ENCODE peak calls at places on chromosome 11, in ten cellular contexts. W, J, V, K, M, L, T, X, U and F are unnamed samples.

GRCh38 chr11:2790581-2790925 is 90.8 kb upstream of the KCNQ1OT1 start:
- DNase-seq in W (peak), J (no peak), V (no peak), K (peak), M (no peak), L (peak), T (no peak), X (no peak), U (no peak), F (peak)

GRCh38 chr11:93288767-93289166 is 41.8 kb upstream of the DEUP1 start:
- DNase-seq in W (no peak), J (peak), V (no peak), K (no peak), M (no peak), L (no peak), T (no peak), X (no peak), U (no peak), F (no peak)

GRCh38 chr11:128294685-128295079 is 292.7 kb downstream of the ETS1 start:
- DNase-seq in W (no peak), J (no peak), V (no peak), K (no peak), M (no peak), L (no peak), T (no peak), X (no peak), U (no peak), F (no peak)

GRCh38 chr11:692824-693414 is 2.1 kb downstream of the DEAF1 start:
- DNase-seq in W (no peak), J (peak), V (no peak), K (no peak), M (no peak), L (no peak), T (peak), X (no peak), U (no peak), F (peak)

GRCh38 chr11:31509412-31510345 is at the start of the genes ELP4 and IMMP1L:
- DNase-seq in W (peak), J (peak), V (peak), K (peak), M (peak), L (peak), T (peak), X (peak), U (peak), F (peak)

GRCh38 chr11:1162498-1163311 is 5.0 kb downstream of the MUC5AC start:
- DNase-seq in W (peak), J (no peak), V (no peak), K (peak), M (peak), L (no peak), T (no peak), X (no peak), U (no peak), F (peak)

GRCh38 chr11:1401656-1402221 is 12.0 kb downstream of the BRSK2 start:
- DNase-seq in W (no peak), J (no peak), V (peak), K (peak), M (peak), L (peak), T (peak), X (peak), U (no peak), F (no peak)

GRCh38 chr11:123682976-123683375 is 28.6 kb upstream of the SCN3B start:
- DNase-seq in W (no peak), J (no peak), V (no peak), K (no peak), M (peak), L (no peak), T (no peak), X (no peak), U (no peak), F (no peak)

GRCh38 chr11:10108901-10109665 is 184.9 kb downstream of the SBF2 start:
- DNase-seq in W (no peak), J (no peak), V (peak), K (no peak), M (no peak), L (no peak), T (no peak), X (no peak), U (no peak), F (no peak)

GRCh38 chr11:122852071-122852831 is 14.0 kb downstream of the CRTAM start:
- DNase-seq in W (no peak), J (no peak), V (no peak), K (no peak), M (no peak), L (no peak), T (no peak), X (no peak), U (no peak), F (no peak)

GRCh38 chr11:68146010-68146540 is 24.9 kb upstream of the CHKA start:
- DNase-seq in W (peak), J (no peak), V (no peak), K (peak), M (peak), L (peak), T (peak), X (peak), U (no peak), F (peak)

GRCh38 chr11:1442163-1442562 is 44.4 kb downstream of the MOB2 start:
- DNase-seq in W (no peak), J (no peak), V (peak), K (no peak), M (peak), L (no peak), T (no peak), X (no peak), U (no peak), F (no peak)

GRCh38 chr11:78690588-78690987 is 115.9 kb upstream of the NARS2 start:
- DNase-seq in W (no peak), J (no peak), V (no peak), K (no peak), M (no peak), L (no peak), T (no peak), X (no peak), U (no peak), F (no peak)

GRCh38 chr11:94849836-94850235 is 81.7 kb downstream of the AMOTL1 start:
- DNase-seq in W (no peak), J (no peak), V (no peak), K (no peak), M (no peak), L (no peak), T (no peak), X (no peak), U (no peak), F (no peak)

GRCh38 chr11:134762248-134763029 is 350.4 kb upstream of the B3GAT1 start:
- DNase-seq in W (no peak), J (no peak), V (peak), K (no peak), M (no peak), L (no peak), T (no peak), X (no peak), U (no peak), F (no peak)

GRCh38 chr11:70662691-70663098 is 264.4 kb downstream of the CTTN start:
- DNase-seq in W (no peak), J (no peak), V (peak), K (no peak), M (peak), L (no peak), T (no peak), X (no peak), U (no peak), F (no peak)

GRCh38 chr11:67284811-67285540 is 4.1 kb upstream of the ANKRD13D start:
- DNase-seq in W (peak), J (no peak), V (no peak), K (no peak), M (no peak), L (no peak), T (no peak), X (no peak), U (no peak), F (peak)

GRCh38 chr11:69471329-69472052 is 10.0 kb upstream of the LINC01488 start:
- DNase-seq in W (no peak), J (no peak), V (peak), K (no peak), M (no peak), L (no peak), T (no peak), X (no peak), U (no peak), F (peak)

GRCh38 chr11:17952487-17952886 is 60.4 kb downstream of the SERGEF start:
- DNase-seq in W (no peak), J (no peak), V (no peak), K (no peak), M (no peak), L (no peak), T (no peak), X (no peak), U (no peak), F (no peak)

GRCh38 chr11:23288001-23288783 is 427.9 kb upstream of the CCDC179 start:
- DNase-seq in W (no peak), J (no peak), V (no peak), K (no peak), M (no peak), L (no peak), T (no peak), X (no peak), U (no peak), F (no peak)

GRCh38 chr11:93942176-93942575 is 79.0 kb upstream of the HEPHL1 start:
- DNase-seq in W (no peak), J (no peak), V (no peak), K (no peak), M (no peak), L (no peak), T (no peak), X (no peak), U (no peak), F (no peak)

GRCh38 chr11:59144579-59145345 is 2.1 kb downstream of the FAM111A start:
- DNase-seq in W (peak), J (peak), V (peak), K (peak), M (peak), L (peak), T (peak), X (no peak), U (peak), F (peak)
- TF ChIP-seq POLR2AphosphoS5 in W (peak), J (no peak), V (peak), K (peak), M (no peak), L (peak), T (peak), X (no peak), U (peak), F (peak)

GRCh38 chr11:63670738-63671321 is 346 bp downstream of the ATL3 start:
- DNase-seq in W (peak), J (no peak), V (peak), K (peak), M (peak), L (peak), T (peak), X (no peak), U (no peak), F (peak)

GRCh38 chr11:63668396-63668795 is 2.8 kb downstream of the ATL3 start:
- DNase-seq in W (no peak), J (no peak), V (no peak), K (no peak), M (no peak), L (no peak), T (no peak), X (no peak), U (no peak), F (no peak)

GRCh38 chr11:63666874-63667273 is 4.3 kb downstream of the ATL3 start:
- DNase-seq in W (no peak), J (no peak), V (no peak), K (no peak), M (no peak), L (no peak), T (no peak), X (no peak), U (no peak), F (no peak)

GRCh38 chr11:63670077-63670737 is 969 bp downstream of the ATL3 start:
- DNase-seq in W (no peak), J (no peak), V (no peak), K (no peak), M (no peak), L (no peak), T (no peak), X (no peak), U (no peak), F (no peak)

GRCh38 chr11:63667993-63668392 is 3.2 kb downstream of the ATL3 start:
- DNase-seq in W (no peak), J (no peak), V (no peak), K (no peak), M (no peak), L (no peak), T (no peak), X (no peak), U (peak), F (no peak)
- TF ChIP-seq POLR2AphosphoS5 in W (peak), J (no peak), V (no peak), K (no peak), M (peak), L (no peak), T (no peak), X (no peak), U (no peak), F (no peak)

GRCh38 chr11:116072776-116073175 is 568.6 kb upstream of the CADM1 start:
- DNase-seq in W (no peak), J (no peak), V (peak), K (no peak), M (peak), L (no peak), T (no peak), X (no peak), U (no peak), F (no peak)

GRCh38 chr11:116071241-116071640 is 567.0 kb upstream of the CADM1 start:
- DNase-seq in W (no peak), J (no peak), V (no peak), K (no peak), M (no peak), L (no peak), T (no peak), X (no peak), U (no peak), F (no peak)

GRCh38 chr11:116077092-116077491 is 572.9 kb upstream of the CADM1 start:
- DNase-seq in W (no peak), J (no peak), V (no peak), K (no peak), M (no peak), L (no peak), T (no peak), X (no peak), U (no peak), F (no peak)

GRCh38 chr11:116072133-116072532 is 567.9 kb upstream of the CADM1 start:
- DNase-seq in W (no peak), J (no peak), V (peak), K (no peak), M (no peak), L (no peak), T (no peak), X (no peak), U (no peak), F (no peak)

DNA sequence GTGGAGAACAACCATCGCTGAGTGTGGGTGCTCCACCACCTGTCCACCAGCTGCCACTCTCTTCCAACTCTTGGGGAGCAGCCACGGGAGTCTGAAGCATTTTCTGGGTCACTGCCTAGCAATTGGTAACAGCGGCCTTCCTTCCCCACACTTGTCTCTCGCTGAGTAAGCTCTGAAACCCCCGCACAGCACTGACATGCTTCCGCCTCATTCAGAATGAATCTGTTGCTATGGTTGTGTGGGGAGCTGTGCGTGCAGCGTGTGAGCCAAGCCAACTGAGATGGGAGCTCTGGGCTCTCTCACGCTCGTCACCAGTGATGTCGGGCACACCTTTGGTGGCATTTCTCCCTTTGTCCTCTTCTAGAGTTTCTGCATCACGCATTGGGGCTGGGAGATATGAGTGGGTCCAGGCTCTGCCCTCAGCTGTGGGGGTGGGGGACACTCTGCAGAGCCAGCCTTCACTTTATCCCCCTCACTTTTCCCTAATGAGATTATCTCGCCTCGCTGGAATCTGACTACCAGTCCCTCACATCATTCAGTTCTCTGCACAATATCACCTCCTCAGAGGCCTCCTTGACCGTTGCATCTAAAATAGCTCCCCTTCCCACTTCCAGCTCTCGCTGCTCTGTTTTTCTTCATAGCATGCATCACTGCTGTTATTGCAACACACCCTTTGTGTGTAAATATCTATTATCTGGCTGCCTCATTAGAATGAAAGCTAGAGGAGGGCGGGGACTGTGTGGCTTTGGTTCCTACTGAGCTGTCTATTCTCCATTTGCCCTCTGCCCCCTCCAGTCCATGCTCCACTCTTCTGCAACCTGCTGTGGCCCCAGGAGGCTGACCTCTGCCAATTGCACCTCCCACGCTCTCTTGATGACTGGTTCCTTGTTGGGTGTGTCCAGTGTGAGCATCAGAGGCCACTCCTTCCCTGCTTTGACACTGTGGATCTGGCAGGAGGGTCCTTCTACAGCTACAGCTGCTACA is 569.9 kb upstream of the CADM1 start:
- DNase-seq in W (no peak), J (peak), V (no peak), K (no peak), M (no peak), L (no peak), T (no peak), X (no peak), U (no peak), F (no peak)
- TF ChIP-seq POLR2AphosphoS5 in W (no peak), J (peak), V (no peak), K (no peak), M (no peak), L (no peak), T (no peak), X (no peak), U (no peak), F (no peak)

GRCh38 chr11:65504671-65505433 is 6.0 kb downstream of the MALAT1 start:
- DNase-seq in W (peak), J (no peak), V (no peak), K (no peak), M (no peak), L (no peak), T (no peak), X (no peak), U (no peak), F (no peak)

GRCh38 chr11:65503606-65503922 is 4.7 kb downstream of the MALAT1 start:
- DNase-seq in W (no peak), J (no peak), V (no peak), K (no peak), M (no peak), L (no peak), T (no peak), X (no peak), U (peak), F (no peak)

GRCh38 chr11:65505434-65506315 is 6.8 kb downstream of the MALAT1 start:
- DNase-seq in W (peak), J (no peak), V (no peak), K (no peak), M (no peak), L (no peak), T (peak), X (no peak), U (no peak), F (no peak)

GRCh38 chr11:65502852-65503603 is 4.2 kb downstream of the MALAT1 start:
- DNase-seq in W (peak), J (no peak), V (no peak), K (no peak), M (no peak), L (no peak), T (no peak), X (no peak), U (peak), F (no peak)

DNA sequence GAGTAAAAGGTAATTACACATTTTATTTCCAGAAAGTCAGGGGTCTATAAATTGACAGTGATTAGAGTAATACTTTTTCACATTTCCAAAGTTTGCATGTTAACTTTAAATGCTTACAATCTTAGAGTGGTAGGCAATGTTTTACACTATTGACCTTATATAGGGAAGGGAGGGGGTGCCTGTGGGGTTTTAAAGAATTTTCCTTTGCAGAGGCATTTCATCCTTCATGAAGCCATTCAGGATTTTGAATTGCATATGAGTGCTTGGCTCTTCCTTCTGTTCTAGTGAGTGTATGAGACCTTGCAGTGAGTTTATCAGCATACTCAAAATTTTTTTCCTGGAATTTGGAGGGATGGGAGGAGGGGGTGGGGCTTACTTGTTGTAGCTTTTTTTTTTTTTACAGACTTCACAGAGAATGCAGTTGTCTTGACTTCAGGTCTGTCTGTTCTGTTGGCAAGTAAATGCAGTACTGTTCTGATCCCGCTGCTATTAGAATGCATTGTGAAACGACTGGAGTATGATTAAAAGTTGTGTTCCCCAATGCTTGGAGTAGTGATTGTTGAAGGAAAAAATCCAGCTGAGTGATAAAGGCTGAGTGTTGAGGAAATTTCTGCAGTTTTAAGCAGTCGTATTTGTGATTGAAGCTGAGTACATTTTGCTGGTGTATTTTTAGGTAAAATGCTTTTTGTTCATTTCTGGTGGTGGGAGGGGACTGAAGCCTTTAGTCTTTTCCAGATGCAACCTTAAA is 5.3 kb downstream of the MALAT1 start:
- DNase-seq in W (peak), J (no peak), V (no peak), K (no peak), M (no peak), L (no peak), T (peak), X (no peak), U (peak), F (no peak)
- TF ChIP-seq POLR2AphosphoS5 in W (peak), J (peak), V (no peak), K (peak), M (peak), L (peak), T (peak), X (no peak), U (peak), F (no peak)